ENCODE peak calls at places on chromosomes 5 and 9, in five cellular contexts. G, Z, V, W and J are unnamed samples.

GRCh38 chr5:157819502-157820125 is 39.3 kb downstream of the CLINT1 start:
- DNase-seq in Z (no peak), G (no peak), W (no peak), V (no peak), J (no peak)

GRCh38 chr5:100430268-100430900 is 104.8 kb upstream of the FAM174A start:
- DNase-seq in V (peak; percentile 67), W (peak; percentile 56), Z (peak; percentile 55), G (peak; percentile 53), J (no peak)

GRCh38 chr9:14238044-14238443 is 75.9 kb downstream of the NFIB start:
- DNase-seq in G (no peak), Z (peak; percentile 36), V (peak; percentile 72), W (no peak), J (no peak)

GRCh38 chr5:91072891-91073290 is 310.2 kb downstream of the ARRDC3 start:
- DNase-seq in Z (peak; percentile 27), G (no peak), V (no peak), W (no peak), J (no peak)

GRCh38 chr9:128798896-128799295 is 11.8 kb downstream of the TBC1D13 start:
- DNase-seq in W (no peak), G (no peak), V (no peak), Z (no peak), J (no peak)

GRCh38 chr5:179885491-179886090 is 22.1 kb downstream of the TBC1D9B start:
- DNase-seq in Z (no peak), W (no peak), V (no peak), G (no peak), J (no peak)

GRCh38 chr5:157331807-157332206 is 65.9 kb downstream of the CYFIP2 start:
- DNase-seq in V (no peak), G (no peak), W (no peak), Z (no peak), J (no peak)

GRCh38 chr5:64292611-64293215 is 127.1 kb downstream of the RNF180 start:
- DNase-seq in W (no peak), Z (peak; percentile 55), V (no peak), G (no peak), J (no peak)

GRCh38 chr5:33867236-33867635 is 24.6 kb downstream of the ADAMTS12 start:
- DNase-seq in W (no peak), G (no peak), Z (no peak), V (no peak), J (no peak)

GRCh38 chr5:145712245-145712644 is 122.9 kb downstream of the PRELID2 start:
- DNase-seq in V (no peak), G (no peak), Z (no peak), W (no peak), J (no peak)

GRCh38 chr9:22817181-22817580 is 370.6 kb downstream of the DMRTA1 start:
- DNase-seq in G (no peak), V (no peak), W (no peak), Z (no peak), J (no peak)

GRCh38 chr9:92952861-92953620 is 5.7 kb downstream of the FGD3 start:
- DNase-seq in Z (peak; percentile 31), G (no peak), V (no peak), W (no peak), J (no peak)

GRCh38 chr9:27462434-27462833 is 61.7 kb upstream of the IFNK start:
- DNase-seq in W (no peak), V (no peak), Z (no peak), G (no peak), J (no peak)

GRCh38 chr9:93577045-93577939 is 908 bp downstream of the PHF2 start:
- DNase-seq in W (no peak), V (peak; percentile 53), Z (peak; percentile 40), G (peak; percentile 49), J (no peak)

GRCh38 chr5:172758836-172759149 is 12.2 kb downstream of the DUSP1 start:
- DNase-seq in Z (no peak), V (no peak), G (no peak), W (no peak), J (no peak)

GRCh38 chr9:12739014-12739413 is 35.8 kb upstream of the LURAP1L start:
- DNase-seq in W (no peak), Z (no peak), V (no peak), G (no peak), J (no peak)

GRCh38 chr9:119273325-119273904 is 95.8 kb downstream of the BRINP1 start:
- DNase-seq in Z (no peak), V (no peak), G (no peak), W (no peak), J (no peak)

GRCh38 chr9:122125158-122125890 is 32.2 kb upstream of the TTLL11 start:
- DNase-seq in W (peak; percentile 77), Z (peak; percentile 86), G (peak; percentile 74), V (peak; percentile 88), J (peak; percentile 72)

GRCh38 chr5:16866220-16866619 is 69.9 kb downstream of the MYO10 start:
- DNase-seq in V (no peak), G (no peak), Z (no peak), W (no peak), J (no peak)

GRCh38 chr5:149406203-149406978 is 27.3 kb upstream of the IL17B start:
- DNase-seq in W (peak; percentile 66), G (no peak), V (peak; percentile 72), Z (peak; percentile 96), J (no peak)

GRCh38 chr5:141786700-141787099 is 91.5 kb downstream of the PCDH1 start:
- DNase-seq in G (no peak), W (no peak), V (no peak), Z (no peak), J (no peak)

GRCh38 chr9:121455527-121456239 is 44.0 kb downstream of the GGTA1 start:
- DNase-seq in Z (no peak), G (no peak), V (no peak), W (no peak), J (no peak)

GRCh38 chr9:109520475-109521132 is 22.5 kb upstream of the PTPN3 start:
- DNase-seq in V (peak; percentile 84), Z (peak; percentile 83), W (peak; percentile 81), G (peak; percentile 60), J (no peak)

DNA sequence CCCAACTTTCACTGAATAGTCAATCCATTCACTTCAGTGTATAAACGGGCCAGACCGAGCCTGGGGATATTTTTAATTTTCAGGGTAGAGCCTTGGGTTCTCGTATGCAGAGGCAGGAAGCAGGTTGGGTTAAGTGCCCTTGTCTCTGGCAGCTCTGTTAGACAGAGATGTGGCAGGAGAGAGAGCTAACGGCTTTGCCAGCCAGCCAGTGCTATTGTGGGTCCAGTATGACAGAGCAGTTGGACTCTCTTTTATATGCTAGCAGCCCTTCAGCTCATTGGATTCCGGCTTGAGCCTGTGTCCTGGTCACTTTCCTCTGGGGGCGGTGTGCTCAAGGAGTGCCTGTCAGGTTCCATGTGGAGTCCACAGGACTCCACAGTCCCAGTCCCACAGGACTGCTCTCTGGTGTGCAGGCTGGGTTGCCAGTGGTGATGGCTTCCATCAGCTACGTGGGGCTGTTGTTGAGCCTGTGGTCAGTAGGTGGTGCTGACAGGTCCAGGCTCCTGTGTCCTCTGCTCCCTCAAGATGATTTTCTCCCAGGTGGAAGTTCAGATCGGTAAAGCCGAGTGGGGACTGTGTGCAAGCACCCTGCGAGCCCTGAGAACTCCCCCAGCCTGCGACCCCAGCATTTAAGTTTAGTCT is 14.3 kb downstream of the CLTA start:
- DNase-seq in Z (peak; percentile 18), W (no peak), V (no peak), G (no peak), J (no peak)
- TF ChIP-seq CTCF in Z (peak; percentile 29), W (no peak), V (no peak), G (peak; percentile 23), J (no peak)

GRCh38 chr5:23977996-23978395 is 470.6 kb downstream of the PRDM9 start:
- DNase-seq in V (no peak), G (peak; percentile 38), Z (no peak), W (no peak), J (no peak)
- TF ChIP-seq CTCF in V (no peak), G (peak; percentile 76), Z (no peak), W (no peak), J (no peak)

GRCh38 chr9:99193466-99193821 is 28.3 kb downstream of the ALG2 start:
- DNase-seq in V (no peak), G (no peak), W (no peak), Z (no peak), J (no peak)

GRCh38 chr9:99190597-99191283 is 31.0 kb downstream of the ALG2 start:
- DNase-seq in Z (no peak), V (no peak), G (no peak), W (no peak), J (no peak)

GRCh38 chr9:99189186-99189585 is 32.6 kb downstream of the ALG2 start:
- DNase-seq in Z (no peak), W (no peak), V (no peak), G (no peak), J (no peak)

GRCh38 chr9:99189887-99190596 is 31.7 kb downstream of the ALG2 start:
- DNase-seq in W (no peak), G (no peak), V (no peak), Z (no peak), J (no peak)

DNA sequence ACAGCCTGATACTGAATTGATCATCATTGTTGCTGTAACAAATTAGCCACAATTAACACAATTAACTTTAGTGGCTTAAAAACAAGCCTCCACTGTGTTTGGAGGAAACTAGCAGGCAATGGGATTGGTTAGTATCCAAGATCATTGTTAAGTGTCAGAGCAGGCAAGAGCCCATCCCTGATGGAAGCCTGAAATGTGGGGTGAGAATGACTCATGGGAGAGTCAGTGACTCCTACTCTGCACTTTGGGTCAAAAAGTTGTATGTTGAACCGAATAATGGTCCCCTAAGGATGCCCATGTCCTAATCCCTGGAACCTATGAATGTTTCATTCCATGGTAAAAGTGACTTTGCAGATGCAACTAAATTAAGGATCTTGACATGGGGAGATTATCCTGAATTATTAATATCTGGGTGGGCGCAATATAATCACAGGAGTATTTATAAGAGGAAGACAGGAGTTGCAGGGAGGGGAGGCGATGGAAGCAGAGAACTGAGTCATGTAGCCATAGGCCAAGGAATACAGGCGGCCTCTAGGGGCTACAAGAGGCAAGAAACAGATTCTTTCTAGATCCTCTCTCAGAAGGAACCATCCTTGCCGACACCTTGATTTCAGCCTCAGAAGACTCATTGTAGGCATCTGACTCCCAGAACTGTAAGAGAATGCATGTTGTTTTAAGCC is 28.8 kb downstream of the ALG2 start:
- DNase-seq in G (peak; percentile 34), Z (peak; percentile 17), W (no peak), V (no peak), J (no peak)
- TF ChIP-seq CTCF in G (peak; percentile 71), Z (peak; percentile 34), W (no peak), V (no peak), J (no peak)

GRCh38 chr9:91099471-91099870 is 262.2 kb downstream of the AUH start:
- DNase-seq in Z (no peak), V (no peak), W (no peak), G (no peak), J (no peak)
- TF ChIP-seq CTCF in Z (no peak), V (no peak), W (no peak), G (no peak), J (no peak)

DNA sequence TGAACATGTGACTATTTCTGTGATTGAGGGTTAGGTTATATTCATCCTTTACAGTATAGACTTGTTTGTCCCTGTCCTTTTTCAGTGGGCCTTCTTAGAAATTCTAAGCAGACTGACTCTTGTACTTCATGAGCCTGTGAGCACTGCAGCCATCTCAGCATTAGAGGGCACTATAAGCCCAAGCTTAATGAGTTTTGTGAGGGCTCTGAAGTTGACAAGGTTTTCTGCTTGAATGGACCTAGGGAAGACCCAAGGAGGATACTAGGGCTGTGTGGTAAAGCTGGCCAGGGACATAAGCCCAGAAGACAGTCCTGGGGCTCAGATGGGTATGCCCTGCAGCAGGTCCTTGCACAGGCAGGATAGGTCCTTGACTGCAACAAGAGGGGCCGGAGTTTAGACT is 126.5 kb downstream of the MRPS30 start:
- DNase-seq in Z (no peak), V (no peak), W (no peak), G (no peak), J (no peak)
- TF ChIP-seq CTCF in Z (no peak), V (no peak), W (no peak), G (peak; percentile 31), J (no peak)